ENCODE peak calls at places on chromosomes 6 and 20, in nine cellular contexts. H is BE2C, Q is suprapubic skin, P is K562, O is lower lobe of right lung, X is heart left ventricle, C is uterus, E is transverse colon, G is GM23338. R is an unnamed sample.

GRCh38 chr6:163405412-163406309 is 8.9 kb upstream of the QKI start:
- DNase-seq in H (peak; percentile 36), Q (peak; percentile 84), P (no peak), O (peak; percentile 89), X (peak; percentile 77), C (peak; percentile 26), E (peak; percentile 46), G (peak; percentile 48), R (no peak)

GRCh38 chr6:143193571-143194094 is 132.9 kb downstream of the AIG1 start:
- DNase-seq in H (no peak), Q (no peak), P (no peak), O (no peak), X (no peak), C (no peak), E (no peak), G (no peak), R (no peak)

GRCh38 chr6:38432479-38432878 is 207.2 kb downstream of the BTBD9 start:
- DNase-seq in H (no peak), Q (no peak), P (no peak), O (no peak), X (no peak), C (no peak), E (no peak), G (no peak), R (peak; percentile 38)

GRCh38 chr6:35698858-35699257 is 10.1 kb upstream of the FKBP5 start:
- DNase-seq in H (no peak), Q (no peak), P (no peak), O (no peak), X (no peak), C (no peak), E (no peak), G (no peak), R (no peak)

GRCh38 chr6:166484863-166485262 is 101.6 kb downstream of the RAMACL start:
- DNase-seq in H (no peak), Q (no peak), P (no peak), O (no peak), X (no peak), C (no peak), E (no peak), G (no peak), R (no peak)

GRCh38 chr6:107374264-107374663 is 85.1 kb downstream of the PDSS2 start:
- DNase-seq in H (no peak), Q (no peak), P (no peak), O (no peak), X (no peak), C (no peak), E (no peak), G (no peak), R (no peak)

GRCh38 chr20:23877524-23877923 is 2.0 kb downstream of the CST5 start:
- DNase-seq in H (no peak), Q (no peak), P (no peak), O (no peak), X (no peak), C (no peak), E (no peak), G (no peak), R (no peak)

GRCh38 chr6:87710090-87710489 is 8.1 kb upstream of the AKIRIN2 start:
- DNase-seq in H (no peak), Q (no peak), P (no peak), O (no peak), X (no peak), C (no peak), E (no peak), G (no peak), R (no peak)

GRCh38 chr20:1987826-1988225 is 6.0 kb downstream of the PDYN start:
- DNase-seq in H (no peak), Q (no peak), P (no peak), O (no peak), X (no peak), C (no peak), E (no peak), G (no peak), R (no peak)

GRCh38 chr6:43093361-43094289 is 17.5 kb downstream of the PTK7 start:
- DNase-seq in H (no peak), Q (no peak), P (peak; percentile 68), O (no peak), X (peak; percentile 30), C (peak; percentile 75), E (peak; percentile 29), G (peak; percentile 54), R (no peak)

GRCh38 chr6:43095939-43096338 is 19.8 kb downstream of the PTK7 start:
- DNase-seq in H (no peak), Q (no peak), P (no peak), O (no peak), X (no peak), C (no peak), E (no peak), G (no peak), R (no peak)

GRCh38 chr6:43096451-43097097 is 20.5 kb downstream of the PTK7 start:
- DNase-seq in H (no peak), Q (no peak), P (no peak), O (peak; percentile 69), X (no peak), C (peak; percentile 70), E (peak; percentile 33), G (peak; percentile 53), R (peak; percentile 42)

GRCh38 chr6:43097502-43097901 is 21.4 kb downstream of the PTK7 start:
- DNase-seq in H (no peak), Q (no peak), P (no peak), O (no peak), X (no peak), C (no peak), E (no peak), G (no peak), R (no peak)

GRCh38 chr6:43097098-43097489 is 21.0 kb downstream of the PTK7 start:
- DNase-seq in H (no peak), Q (no peak), P (no peak), O (no peak), X (no peak), C (no peak), E (no peak), G (no peak), R (no peak)
- H3K4me3 ChIP-seq in H (no peak overlapping the region), Q (no peak overlapping the region), P (no peak overlapping the region), O (peak overlapping the region; percentile 37), X (no peak overlapping the region), C (no peak overlapping the region), E (no peak overlapping the region), G (no peak overlapping the region), R (no peak overlapping the region)

GRCh38 chr20:3273371-3273770 is 34.4 kb upstream of the SLC4A11 start:
- DNase-seq in H (no peak), Q (no peak), P (no peak), O (no peak), X (no peak), C (no peak), E (no peak), G (peak; percentile 27), R (no peak)

GRCh38 chr20:3275064-3275935 is 36.3 kb upstream of the SLC4A11 start:
- DNase-seq in H (no peak), Q (no peak), P (no peak), O (no peak), X (no peak), C (no peak), E (no peak), G (no peak), R (no peak)

GRCh38 chr20:3275966-3276365 is 37.0 kb upstream of the SLC4A11 start:
- DNase-seq in H (no peak), Q (no peak), P (no peak), O (no peak), X (no peak), C (no peak), E (no peak), G (no peak), R (no peak)

GRCh38 chr20:3277686-3278465 is 38.9 kb upstream of the SLC4A11 start:
- DNase-seq in H (no peak), Q (no peak), P (no peak), O (no peak), X (no peak), C (no peak), E (no peak), G (peak; percentile 36), R (no peak)

GRCh38 chr20:3276400-3277015 is 37.5 kb upstream of the SLC4A11 start:
- DNase-seq in H (no peak), Q (no peak), P (no peak), O (no peak), X (no peak), C (no peak), E (no peak), G (peak; percentile 68), R (peak; percentile 14)
- TF ChIP-seq CTCF in H (peak; percentile 40), Q (no peak), P (peak; percentile 70), O (peak; percentile 6), X (peak; percentile 17), C (no peak), E (no peak), G (peak; percentile 79), R (peak; percentile 40)

DNA sequence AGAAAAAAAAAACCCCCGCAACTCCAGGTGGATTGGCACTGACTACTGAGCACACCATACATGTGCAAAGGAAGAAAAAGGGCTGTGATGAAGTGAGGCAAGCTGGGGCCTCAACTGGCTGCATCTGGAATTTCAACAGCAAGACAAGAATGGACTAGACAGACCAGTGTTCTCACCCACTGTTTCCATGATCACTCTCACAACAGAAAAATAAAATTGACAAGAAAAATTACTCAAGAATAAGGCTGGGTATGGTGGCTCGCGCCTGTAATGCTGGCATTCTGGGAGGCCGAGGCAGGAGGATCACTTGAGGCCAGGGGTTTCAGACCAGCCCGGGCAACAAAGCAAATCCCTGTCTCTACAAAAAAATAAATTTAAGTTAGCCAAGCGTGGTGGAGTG is 18.8 kb downstream of the ZNF217 start:
- DNase-seq in H (no peak), Q (no peak), P (no peak), O (no peak), X (no peak), C (no peak), E (no peak), G (no peak), R (no peak)
- H3K36me3 ChIP-seq in H (peaks cover 84% of the 10 kb centered on the region), Q (peaks cover 72% of the 10 kb centered on the region), P (peaks cover 97% of the 10 kb centered on the region), O (peaks cover 83% of the 10 kb centered on the region), X (peaks cover 83% of the 10 kb centered on the region), C (no peaks in the 10 kb centered on the region), E (peaks cover 50% of the 10 kb centered on the region), G (peaks cover 71% of the 10 kb centered on the region), R (peaks cover 54% of the 10 kb centered on the region)

DNA sequence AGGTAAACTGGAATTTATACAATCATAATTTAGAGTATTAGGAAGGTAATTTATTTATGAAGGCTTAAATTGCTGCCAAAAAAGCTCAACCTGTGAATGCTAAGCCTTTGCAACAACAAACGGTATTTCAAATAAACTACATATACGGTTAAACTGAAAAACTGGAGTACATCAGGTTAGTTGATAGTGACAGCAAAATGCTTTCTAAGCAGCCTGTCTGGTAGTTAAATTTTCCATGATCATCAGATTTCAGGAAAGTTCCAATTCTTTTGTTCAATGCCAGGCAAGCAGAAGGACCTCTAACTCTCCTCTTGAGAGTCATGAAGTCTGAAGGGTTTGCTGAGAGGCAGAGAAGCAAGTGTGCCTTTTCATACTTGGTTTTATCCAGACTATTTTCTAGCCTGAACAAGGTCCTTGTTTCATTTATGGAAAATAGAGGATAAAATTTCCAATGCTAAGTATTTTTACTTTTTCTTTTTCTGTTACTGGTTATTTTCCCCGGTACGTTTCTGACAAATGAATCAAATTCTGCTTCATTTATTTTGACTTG is 4.5 kb downstream of the FLRT3 start:
- DNase-seq in H (no peak), Q (no peak), P (no peak), O (no peak), X (no peak), C (no peak), E (no peak), G (no peak), R (no peak)
- H3K4me3 ChIP-seq in H (peak overlapping the region; percentile 70), Q (no peak overlapping the region), P (no peak overlapping the region), O (peak overlapping the region; percentile 53), X (no peak overlapping the region), C (no peak overlapping the region), E (no peak overlapping the region), G (no peak overlapping the region), R (no peak overlapping the region)

GRCh38 chr6:155261146-155261900 is 2.5 kb upstream of the CLDN20 start:
- DNase-seq in H (no peak), Q (no peak), P (no peak), O (no peak), X (no peak), C (no peak), E (no peak), G (peak; percentile 83), R (no peak)
- TF ChIP-seq CTCF in H (no peak), Q (no peak), P (no peak), O (no peak), X (no peak), C (no peak), E (no peak), G (peak; percentile 62), R (peak; percentile 25)